ENCODE peak calls at places on chromosomes 16 and 17, in seven cellular contexts. D is Peyer's patch, H is transverse colon, G is adipocyte, M is psoas muscle, Q is sigmoid colon, E is GM23338. J is an unnamed sample. For H3K36me3 and H3K4me1, the result is how much of the 10 kb centered on the place peaks cover.

GRCh38 chr16:26777821-26778220 is 288.9 kb upstream of the C16orf82 start:
- DNase-seq in D (no peak), H (no peak), G (no peak), M (no peak), Q (no peak), E (no peak), J (no peak)

GRCh38 chr17:34299017-34299416 is 13.5 kb downstream of the CCL11 start:
- DNase-seq in D (no peak), H (no peak), G (no peak), M (no peak), Q (no peak), E (no peak), J (no peak)

GRCh38 chr16:84754353-84754856 is 54.6 kb downstream of the USP10 start:
- DNase-seq in D (no peak), H (peak), G (peak), M (no peak), Q (peak), E (peak), J (no peak)

GRCh38 chr17:9456265-9456664 is 119.4 kb downstream of the STX8 start:
- DNase-seq in D (no peak), H (peak), G (no peak), M (no peak), Q (no peak), E (no peak), J (no peak)

GRCh38 chr17:59725691-59726090 is 18.2 kb downstream of the VMP1 start:
- DNase-seq in D (no peak), H (no peak), G (peak), M (no peak), Q (no peak), E (no peak), J (no peak)

GRCh38 chr17:44203731-44204452 is 4.2 kb upstream of the ATXN7L3 start:
- DNase-seq in D (no peak), H (peak), G (peak), M (no peak), Q (no peak), E (peak), J (no peak)

GRCh38 chr17:14351493-14351892 is 50.6 kb downstream of the HS3ST3B1 start:
- DNase-seq in D (no peak), H (no peak), G (no peak), M (no peak), Q (no peak), E (no peak), J (no peak)

GRCh38 chr17:41634639-41635038 is 10.3 kb upstream of the KRT17 start:
- DNase-seq in D (no peak), H (no peak), G (no peak), M (no peak), Q (no peak), E (no peak), J (no peak)

GRCh38 chr17:16013943-16014407 is 14.4 kb downstream of the TTC19 start:
- DNase-seq in D (no peak), H (no peak), G (peak), M (no peak), Q (no peak), E (peak), J (no peak)

GRCh38 chr17:56939869-56940484 is 20.9 kb downstream of the COIL start:
- DNase-seq in D (no peak), H (no peak), G (peak), M (no peak), Q (no peak), E (peak), J (no peak)

GRCh38 chr17:14123579-14124278 is 54.4 kb downstream of the COX10 start:
- DNase-seq in D (no peak), H (no peak), G (peak), M (no peak), Q (no peak), E (no peak), J (no peak)

GRCh38 chr17:21500064-21500463 is 123.9 kb downstream of the KCNJ12 start:
- DNase-seq in D (no peak), H (no peak), G (no peak), M (no peak), Q (no peak), E (peak), J (no peak)

GRCh38 chr17:74677558-74678466 is 34.9 kb downstream of the CD300LF start:
- DNase-seq in D (no peak), H (no peak), G (no peak), M (peak), Q (no peak), E (peak), J (no peak)

GRCh38 chr17:82234211-82235055 is 5.6 kb downstream of the SLC16A3 start:
- DNase-seq in D (no peak), H (no peak), G (no peak), M (peak), Q (no peak), E (no peak), J (peak)

GRCh38 chr17:73325527-73325842 is 13.7 kb upstream of the CDC42EP4 start:
- DNase-seq in D (no peak), H (no peak), G (peak), M (peak), Q (peak), E (peak), J (no peak)

GRCh38 chr17:60901806-60902205 is 224.2 kb downstream of the BCAS3 start:
- DNase-seq in D (no peak), H (no peak), G (peak), M (no peak), Q (no peak), E (no peak), J (no peak)

GRCh38 chr16:3577302-3577752 is at the start of gene NLRC3:
- DNase-seq in D (no peak), H (peak), G (no peak), M (no peak), Q (no peak), E (no peak), J (no peak)

GRCh38 chr17:78925662-78926555 is 722 bp upstream of the TIMP2 start:
- DNase-seq in D (peak), H (peak), G (peak), M (peak), Q (peak), E (peak), J (peak)

GRCh38 chr17:7881655-7882054 is 6.9 kb upstream of the CHD3 start:
- DNase-seq in D (no peak), H (no peak), G (no peak), M (no peak), Q (no peak), E (no peak), J (no peak)

GRCh38 chr16:28873543-28874201 is 4.6 kb upstream of the ATP2A1 start:
- DNase-seq in D (no peak), H (peak), G (peak), M (no peak), Q (no peak), E (peak), J (no peak)

GRCh38 chr16:67773099-67773498 is 33.3 kb downstream of the RANBP10 start:
- DNase-seq in D (no peak), H (peak), G (no peak), M (no peak), Q (peak), E (no peak), J (peak)

GRCh38 chr16:84088695-84089395 is 27.9 kb downstream of the MBTPS1 start:
- DNase-seq in D (no peak), H (peak), G (no peak), M (no peak), Q (no peak), E (no peak), J (no peak)

GRCh38 chr16:3202903-3203539 is 15.0 kb downstream of the OR1F1 start:
- DNase-seq in D (no peak), H (no peak), G (no peak), M (no peak), Q (no peak), E (no peak), J (no peak)

GRCh38 chr17:73814070-73814469 is 169.8 kb upstream of the SDK2 start:
- DNase-seq in D (no peak), H (no peak), G (no peak), M (no peak), Q (no peak), E (peak), J (no peak)

GRCh38 chr17:76920364-76921139 is 52.3 kb downstream of the MGAT5B start:
- DNase-seq in D (no peak), H (no peak), G (no peak), M (no peak), Q (no peak), E (no peak), J (no peak)

GRCh38 chr17:38703742-38704644 is 1.1 kb upstream of the MLLT6 start:
- DNase-seq in D (peak), H (peak), G (peak), M (peak), Q (peak), E (peak), J (peak)

GRCh38 chr16:12470311-12471229 is 333.1 kb downstream of the CPPED1 start:
- DNase-seq in D (no peak), H (no peak), G (peak), M (peak), Q (peak), E (no peak), J (peak)

GRCh38 chr16:84312783-84313382 is 18.2 kb downstream of the WFDC1 start:
- DNase-seq in D (peak), H (peak), G (no peak), M (no peak), Q (peak), E (peak), J (no peak)

GRCh38 chr16:75621170-75621477 is 2.0 kb downstream of the ADAT1 start:
- DNase-seq in D (no peak), H (no peak), G (peak), M (no peak), Q (no peak), E (peak), J (no peak)
- H3K36me3 ChIP-seq in D (under half), H (under half), G (under half), M (under half), Q (under half), E (under half), J (under half)

GRCh38 chr17:48330877-48331276 is 99.1 kb downstream of the SKAP1 start:
- DNase-seq in D (no peak), H (no peak), G (no peak), M (no peak), Q (no peak), E (no peak), J (no peak)
- H3K4me3 ChIP-seq in D (no peak), H (no peak), G (no peak), M (no peak), Q (no peak), E (no peak), J (no peak)

DNA sequence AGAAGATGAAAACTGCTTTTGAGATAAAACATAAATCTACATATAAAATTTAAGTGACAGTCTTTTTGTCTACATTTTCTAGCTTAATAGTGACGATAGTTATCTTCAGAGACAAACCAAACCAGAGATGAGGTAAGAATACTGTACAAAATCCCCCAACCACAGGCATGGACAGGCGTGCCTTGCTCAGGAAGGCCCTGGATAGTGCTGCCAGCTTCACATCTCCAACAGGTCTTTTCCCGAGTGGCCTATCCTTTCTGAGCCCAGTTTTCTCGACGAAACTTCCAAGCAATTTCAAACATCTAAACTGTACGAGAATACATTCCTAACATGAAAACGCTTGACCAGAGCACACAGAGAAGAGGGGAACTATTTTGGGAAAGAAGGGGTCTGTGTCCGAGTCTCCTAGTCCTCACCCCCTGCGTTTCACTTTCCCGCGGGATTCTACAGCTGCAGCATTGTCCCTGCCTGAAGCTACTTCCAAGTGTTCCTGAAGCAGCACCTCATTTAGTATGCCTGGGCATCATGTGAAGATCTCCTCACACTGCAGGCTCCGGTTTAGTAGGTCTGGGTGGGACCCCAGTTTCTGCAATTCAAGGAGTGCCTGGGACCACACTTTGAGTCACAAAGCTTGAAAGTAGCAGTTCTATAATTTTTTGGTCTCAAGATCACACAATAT is 37.8 kb downstream of the GNA13 start:
- DNase-seq in D (no peak), H (no peak), G (no peak), M (no peak), Q (no peak), E (no peak), J (no peak)
- H3K4me1 ChIP-seq in D (under half), H (under half), G (half or more), M (half or more), Q (half or more), E (under half), J (under half)

GRCh38 chr16:55506708-55507107 is 2.2 kb upstream of the LPCAT2 start:
- DNase-seq in D (no peak), H (no peak), G (no peak), M (no peak), Q (no peak), E (no peak), J (no peak)

GRCh38 chr16:55503726-55504553 is 4.9 kb upstream of the LPCAT2 start:
- DNase-seq in D (no peak), H (no peak), G (no peak), M (no peak), Q (no peak), E (no peak), J (no peak)

GRCh38 chr16:55508271-55508921 is 476 bp upstream of the LPCAT2 start:
- DNase-seq in D (no peak), H (no peak), G (no peak), M (no peak), Q (no peak), E (no peak), J (no peak)

GRCh38 chr16:55505333-55506015 is 3.4 kb upstream of the LPCAT2 start:
- DNase-seq in D (no peak), H (no peak), G (no peak), M (no peak), Q (no peak), E (no peak), J (no peak)

DNA sequence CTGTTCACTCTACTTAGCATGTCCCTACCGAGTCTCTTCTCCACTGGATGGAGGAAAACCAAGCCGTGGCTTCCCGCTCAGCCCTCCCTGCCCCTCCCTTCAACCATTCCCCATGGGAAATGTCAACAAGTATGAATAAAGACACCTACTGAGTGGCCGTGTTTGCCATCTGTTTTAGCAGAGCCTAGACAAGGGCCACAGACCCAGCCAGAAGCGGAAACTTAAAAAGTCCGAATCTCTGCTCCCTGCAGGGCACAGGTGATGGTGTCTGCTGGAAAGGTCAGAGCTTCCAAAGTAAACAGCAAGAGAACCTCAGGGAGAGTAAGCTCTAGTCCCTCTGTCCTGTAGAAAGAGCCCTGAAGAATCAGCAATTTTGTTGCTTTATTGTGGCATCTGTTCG is 2.8 kb upstream of the LPCAT2 start:
- DNase-seq in D (no peak), H (no peak), G (no peak), M (no peak), Q (no peak), E (no peak), J (no peak)
- H3K36me3 ChIP-seq in D (under half), H (under half), G (half or more), M (under half), Q (under half), E (under half), J (under half)

GRCh38 chr17:58414596-58414997 is 2.7 kb downstream of the RNF43 start:
- DNase-seq in D (no peak), H (no peak), G (no peak), M (no peak), Q (no peak), E (no peak), J (no peak)
- H3K4me3 ChIP-seq in D (peak), H (peak), G (no peak), M (no peak), Q (no peak), E (no peak), J (no peak)

DNA sequence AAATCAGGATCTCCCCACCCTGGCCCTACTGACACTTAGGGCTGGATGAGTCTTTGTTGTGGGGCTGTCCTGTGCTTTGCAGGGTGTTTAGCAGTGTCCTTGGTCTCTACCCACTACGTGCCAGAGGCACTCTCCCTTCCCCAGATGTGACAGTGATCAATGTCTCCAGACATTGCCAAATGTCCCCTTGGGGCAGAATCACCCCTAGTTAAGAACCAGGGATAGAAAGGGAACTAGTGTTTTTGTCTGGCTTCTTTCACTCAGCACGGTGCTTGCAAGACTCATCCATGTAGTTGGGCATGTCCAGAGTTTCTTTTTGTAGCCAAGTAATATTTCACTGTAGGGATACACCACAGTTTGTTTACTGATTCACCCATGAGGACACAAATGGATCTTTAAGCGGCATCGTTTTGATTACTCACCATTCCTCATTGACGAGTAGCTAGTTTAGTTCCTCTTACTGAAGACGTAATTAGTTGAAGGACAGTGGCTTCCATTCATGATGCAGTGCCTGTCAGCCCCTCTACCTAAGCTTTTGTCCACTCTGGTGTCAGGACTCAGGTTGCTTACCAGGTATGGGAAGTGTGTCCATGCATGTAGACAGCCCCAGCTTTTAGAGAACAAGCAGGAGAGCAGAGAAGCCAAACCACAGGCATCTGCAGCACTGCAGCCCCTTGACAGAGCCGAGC is 26.0 kb upstream of the ITGB4 start:
- DNase-seq in D (peak), H (no peak), G (peak), M (no peak), Q (no peak), E (no peak), J (no peak)
- H3K4me1 ChIP-seq in D (half or more), H (half or more), G (under half), M (half or more), Q (half or more), E (under half), J (under half)

DNA sequence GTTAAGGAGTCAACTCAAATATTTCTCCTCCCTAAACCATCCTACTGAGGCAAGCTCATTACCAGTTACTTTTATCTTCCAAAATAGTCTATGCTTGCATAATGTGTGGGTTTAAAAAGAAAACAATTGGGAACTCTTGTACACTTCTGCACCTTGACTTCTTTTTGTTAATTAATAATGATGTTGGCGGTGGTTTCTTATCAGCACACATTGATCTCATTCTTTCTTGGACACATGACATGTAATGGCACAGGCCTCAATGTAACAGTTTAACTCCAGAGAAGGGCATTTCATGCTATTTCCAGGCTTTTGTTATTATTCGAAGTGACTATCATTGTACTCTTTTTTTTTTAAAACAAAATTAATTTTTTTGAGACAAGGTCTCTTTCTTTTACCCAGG is 7.8 kb downstream of the PLCG2 start:
- DNase-seq in D (no peak), H (no peak), G (no peak), M (no peak), Q (no peak), E (no peak), J (no peak)
- H3K36me3 ChIP-seq in D (under half), H (under half), G (under half), M (under half), Q (under half), E (under half), J (under half)

GRCh38 chr16:75116081-75116910 is at the start of gene LDHD:
- DNase-seq in D (peak), H (peak), G (no peak), M (peak), Q (peak), E (peak), J (peak)
- H3K4me3 ChIP-seq in D (peak), H (peak), G (peak), M (peak), Q (peak), E (peak), J (peak)

DNA sequence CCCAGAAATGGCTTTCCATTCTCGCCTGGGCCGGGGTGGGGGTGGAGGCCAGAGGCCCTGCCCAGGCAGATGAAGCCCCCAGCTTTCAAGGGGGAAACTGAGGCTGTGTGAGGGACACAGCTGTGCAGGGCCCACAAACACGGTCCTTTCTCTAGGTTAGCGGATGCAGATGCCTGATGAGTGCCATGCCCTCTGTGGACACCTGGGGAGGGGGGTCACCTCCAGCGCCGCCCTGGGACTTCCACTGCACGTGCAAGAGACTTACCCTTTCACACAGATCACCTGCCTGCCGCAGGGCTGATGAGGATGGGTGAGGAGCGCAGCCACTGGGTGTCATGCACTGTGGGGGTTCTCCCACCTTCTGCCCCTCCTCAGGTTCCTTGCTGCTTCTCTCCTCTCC is 2.6 kb upstream of the ANTKMT start:
- DNase-seq in D (no peak), H (no peak), G (no peak), M (no peak), Q (no peak), E (no peak), J (no peak)
- H3K4me1 ChIP-seq in D (half or more), H (half or more), G (under half), M (under half), Q (under half), E (under half), J (under half)